ENCODE peak calls at places on chromosomes 4 and X, in eight cellular contexts. Q is stomach, R is SK-N-SH, U is upper lobe of left lung, I is HepG2, T is K562, F is breast epithelium, V is spleen. Y is an unnamed sample.

GRCh38 chr4:159689526-159689925 is 586.6 kb downstream of the RAPGEF2 start:
- DNase-seq in Q (no peak), R (no peak), U (no peak), I (no peak), T (no peak), F (no peak), V (no peak), Y (no peak)

GRCh38 chrX:136261316-136261715 is 10.1 kb upstream of the MAP7D3 start:
- DNase-seq in Q (no peak), R (no peak), U (no peak), I (no peak), T (no peak), F (no peak), V (no peak), Y (no peak)

GRCh38 chr4:73709461-73710033 is 30.8 kb upstream of the CXCL8 start:
- DNase-seq in Q (no peak), R (no peak), U (no peak), I (no peak), T (no peak), F (no peak), V (no peak), Y (no peak)

GRCh38 chr4:30817489-30817888 is 97.3 kb downstream of the PCDH7 start:
- DNase-seq in Q (no peak), R (no peak), U (no peak), I (no peak), T (no peak), F (no peak), V (no peak), Y (no peak)

GRCh38 chrX:132837971-132838370 is 120.5 kb downstream of the HS6ST2 start:
- DNase-seq in Q (no peak), R (no peak), U (no peak), I (no peak), T (no peak), F (no peak), V (no peak), Y (no peak)

GRCh38 chr4:99540287-99540939 is 23.4 kb downstream of the TRMT10A start:
- DNase-seq in Q (no peak), R (no peak), U (no peak), I (no peak), T (no peak), F (no peak), V (no peak), Y (no peak)

GRCh38 chr4:180909279-180909678 is 1333.9 kb upstream of the TENM3 start:
- DNase-seq in Q (no peak), R (no peak), U (no peak), I (no peak), T (no peak), F (no peak), V (no peak), Y (no peak)

GRCh38 chr4:64713256-64713840 is 304.1 kb upstream of the TECRL start:
- DNase-seq in Q (no peak), R (peak; percentile 9), U (no peak), I (peak; percentile 38), T (peak; percentile 8), F (no peak), V (no peak), Y (no peak)

GRCh38 chrX:70201732-70202131 is 24.4 kb downstream of the DGAT2L6 start:
- DNase-seq in Q (no peak), R (no peak), U (no peak), I (no peak), T (no peak), F (no peak), V (no peak), Y (no peak)

GRCh38 chr4:13537011-13537831 is 7.1 kb downstream of the NKX3-2 start:
- DNase-seq in Q (no peak), R (peak; percentile 21), U (no peak), I (no peak), T (no peak), F (no peak), V (no peak), Y (no peak)

GRCh38 chrX:115713465-115713864 is 152.5 kb downstream of the PLS3 start:
- DNase-seq in Q (no peak), R (no peak), U (no peak), I (no peak), T (no peak), F (no peak), V (no peak), Y (no peak)

GRCh38 chr4:183936047-183936446 is 30.9 kb downstream of the STOX2 start:
- DNase-seq in Q (no peak), R (no peak), U (no peak), I (no peak), T (no peak), F (no peak), V (no peak), Y (no peak)

GRCh38 chrX:17738002-17738713 is 865 bp downstream of the SCML1 start:
- DNase-seq in Q (peak; percentile 35), R (peak; percentile 30), U (peak; percentile 54), I (peak; percentile 56), T (no peak), F (peak; percentile 52), V (peak; percentile 80), Y (no peak)

GRCh38 chr4:177196615-177197014 is 113.1 kb upstream of the NEIL3 start:
- DNase-seq in Q (no peak), R (no peak), U (no peak), I (no peak), T (no peak), F (no peak), V (no peak), Y (no peak)

GRCh38 chrX:53223955-53224859 is 800 bp downstream of the KDM5C start:
- DNase-seq in Q (no peak), R (peak; percentile 58), U (no peak), I (peak; percentile 13), T (peak; percentile 45), F (no peak), V (peak; percentile 90), Y (no peak)

GRCh38 chr4:72314869-72315268 is 254.2 kb downstream of the ADAMTS3 start:
- DNase-seq in Q (no peak), R (no peak), U (no peak), I (no peak), T (no peak), F (no peak), V (no peak), Y (no peak)

GRCh38 chr4:72313121-72313520 is 255.9 kb downstream of the ADAMTS3 start:
- DNase-seq in Q (no peak), R (no peak), U (peak; percentile 28), I (no peak), T (no peak), F (no peak), V (no peak), Y (no peak)

GRCh38 chr4:72311291-72311690 is 257.7 kb downstream of the ADAMTS3 start:
- DNase-seq in Q (no peak), R (no peak), U (no peak), I (no peak), T (no peak), F (no peak), V (no peak), Y (no peak)

DNA sequence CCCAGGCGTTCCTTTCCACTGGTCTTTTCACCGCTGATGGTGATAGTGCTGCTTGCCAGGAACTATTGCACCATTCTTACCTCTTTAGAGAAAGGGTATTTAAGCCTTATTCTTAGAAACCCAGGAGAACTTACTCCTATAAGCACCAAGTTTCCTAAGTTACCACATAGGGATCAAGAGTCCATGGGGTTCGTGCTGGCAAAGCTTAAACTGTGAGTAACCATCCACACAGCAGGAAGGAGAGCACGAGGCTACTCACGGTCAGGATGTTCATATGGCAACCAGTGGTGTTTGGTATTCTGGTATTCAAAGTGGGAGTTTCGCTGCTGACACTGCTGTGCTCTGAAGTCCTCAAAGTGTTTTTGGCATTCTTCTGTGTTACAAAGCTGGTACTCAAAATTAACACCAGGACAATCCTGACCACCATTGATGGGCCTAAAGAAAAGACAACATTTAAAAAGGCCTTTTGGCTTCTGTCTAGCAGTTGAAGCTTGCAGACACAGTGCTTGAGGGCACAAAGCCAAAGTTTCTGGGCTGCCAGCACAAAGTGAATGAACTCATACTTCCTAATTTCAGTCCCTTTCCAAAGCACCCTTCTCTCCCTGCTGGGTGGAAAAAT is 256.9 kb downstream of the ADAMTS3 start:
- DNase-seq in Q (peak; percentile 29), R (no peak), U (peak; percentile 81), I (peak; percentile 1), T (no peak), F (no peak), V (no peak), Y (no peak)
- TF ChIP-seq POLR2AphosphoS5 in Q (no peak), R (no peak), U (no peak), I (no peak), T (no peak), F (peak; percentile 59), V (no peak), Y (no peak)

GRCh38 chr4:385934-386707 is 48.5 kb downstream of the ZNF141 start:
- DNase-seq in Q (no peak), R (peak; percentile 9), U (no peak), I (no peak), T (no peak), F (no peak), V (no peak), Y (no peak)

GRCh38 chr4:386708-387105 is 49.1 kb downstream of the ZNF141 start:
- DNase-seq in Q (no peak), R (no peak), U (no peak), I (no peak), T (no peak), F (no peak), V (no peak), Y (no peak)

GRCh38 chr4:384311-385010 is 46.8 kb downstream of the ZNF141 start:
- DNase-seq in Q (no peak), R (no peak), U (no peak), I (no peak), T (no peak), F (no peak), V (no peak), Y (no peak)
- H3K9me3 ChIP-seq in Q (peaks cover 100% of the 10 kb centered on the region), R (peaks cover 15% of the 10 kb centered on the region), U (peaks cover 63% of the 10 kb centered on the region), I (peaks cover 85% of the 10 kb centered on the region), T (peaks cover 2% of the 10 kb centered on the region), F (peaks cover 90% of the 10 kb centered on the region), V (peaks cover 100% of the 10 kb centered on the region), Y (peaks cover 60% of the 10 kb centered on the region)

DNA sequence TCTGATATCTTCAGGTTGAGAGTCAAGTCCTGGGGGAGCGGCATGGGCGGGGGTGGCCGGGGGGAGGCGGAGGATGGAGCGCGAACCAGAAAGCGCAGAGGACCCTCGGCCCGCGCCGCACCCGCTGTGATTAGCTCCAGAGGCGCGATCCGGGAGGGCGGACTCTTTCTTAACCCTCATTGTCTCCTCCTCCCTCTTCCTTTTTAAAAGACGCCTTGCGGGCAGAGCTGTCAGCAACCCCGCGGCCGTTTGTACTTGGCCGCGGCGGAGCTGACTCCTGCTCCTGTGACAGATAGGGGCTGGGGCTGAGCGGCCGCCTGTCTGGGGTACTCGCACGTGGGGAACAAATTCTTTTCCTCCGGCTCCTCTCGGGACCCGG is at the start of gene SHISA3:
- DNase-seq in Q (no peak), R (peak; percentile 71), U (no peak), I (no peak), T (no peak), F (no peak), V (no peak), Y (no peak)
- TF ChIP-seq POLR2AphosphoS5 in Q (no peak), R (no peak), U (no peak), I (no peak), T (no peak), F (no peak), V (no peak), Y (no peak)

DNA sequence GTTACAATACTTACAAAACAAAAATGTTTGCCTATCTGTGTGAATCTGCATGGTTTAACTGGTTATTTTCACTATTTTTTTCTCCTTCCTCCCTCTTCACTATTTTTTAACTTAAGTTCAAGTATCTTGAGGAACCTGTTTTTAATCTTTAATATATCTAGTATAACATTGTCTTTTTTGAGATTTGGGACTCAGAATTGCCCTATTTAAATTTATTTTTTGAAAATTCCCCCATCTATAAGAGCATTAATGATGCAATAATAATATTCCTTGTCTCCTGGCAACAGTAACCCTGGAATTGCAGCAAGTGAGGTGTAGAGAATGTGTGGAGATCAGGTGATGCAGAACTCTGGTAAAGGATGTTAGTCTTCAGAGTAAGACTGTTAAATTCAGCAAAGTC is at the start of gene TENT5D:
- DNase-seq in Q (no peak), R (no peak), U (no peak), I (no peak), T (no peak), F (no peak), V (no peak), Y (no peak)
- H3K9me3 ChIP-seq in Q (no peaks in the 10 kb centered on the region), R (no peaks in the 10 kb centered on the region), U (no peaks in the 10 kb centered on the region), I (no peaks in the 10 kb centered on the region), T (no peaks in the 10 kb centered on the region), F (no peaks in the 10 kb centered on the region), V (peaks cover 9% of the 10 kb centered on the region), Y (no peaks in the 10 kb centered on the region)